ENCODE peak calls at places on chromosomes 11 and 22, in eight cellular contexts. P is activated T-cell treated with anti-CD3 and anti-CD28 coated beads for 1 hour; R is hypothalamus; L is stimulated activated CD4-positive, alpha-beta T cell treated with anti-CD3 and anti-CD28 coated beads, Interleukin-15, amount 100 ng/mL, for 24 hours; E is T-cell; A is Daoy; G is foreskin fibroblast; I is activated CD8-positive, alpha-beta memory T cell treated with anti-CD3 and anti-CD28 coated beads for 48 hours. K is an unnamed sample.

GRCh38 chr22:21685164-21685513 is 19.3 kb downstream of the PPIL2 start:
- DNase-seq in I (no peak), P (no peak), G (no peak), E (no peak), A (no peak), L (no peak), R (no peak), K (no peak)

GRCh38 chr22:28795071-28795693 is 5.2 kb downstream of the XBP1 start:
- DNase-seq in P (no peak), G (no peak), I (no peak), L (no peak), A (no peak), E (no peak), R (no peak), K (no peak)

GRCh38 chr11:10592331-10592730 is 23.9 kb upstream of the LYVE1 start:
- DNase-seq in G (peak; percentile 88), P (no peak), A (peak; percentile 59), L (no peak), R (no peak), I (no peak), E (no peak), K (no peak)

GRCh38 chr11:65260756-65261590 is 789 bp upstream of the POLA2 start:
- DNase-seq in E (no peak), L (no peak), I (no peak), G (no peak), P (no peak), A (no peak), R (no peak), K (no peak)

GRCh38 chr11:62186195-62186594 is 3.8 kb upstream of the SCGB1D1 start:
- DNase-seq in A (no peak), G (no peak), R (no peak), L (no peak), I (no peak), E (no peak), P (no peak), K (no peak)

GRCh38 chr11:69429716-69430491 is 51.6 kb upstream of the LINC01488 start:
- DNase-seq in A (no peak), E (no peak), P (no peak), I (no peak), R (no peak), L (no peak), G (no peak), K (no peak)

GRCh38 chr11:100823360-100823759 is 136.3 kb downstream of the ARHGAP42 start:
- DNase-seq in I (no peak), P (no peak), A (no peak), L (no peak), G (peak; percentile 70), E (no peak), R (no peak), K (no peak)

GRCh38 chr11:972812-973211 is 47.1 kb downstream of the AP2A2 start:
- DNase-seq in I (no peak), P (no peak), R (no peak), G (no peak), E (no peak), A (no peak), L (no peak), K (no peak)

GRCh38 chr22:45129703-45130524 is 33.8 kb upstream of the NUP50 start:
- DNase-seq in E (no peak), I (peak; percentile 7), R (no peak), G (no peak), L (peak; percentile 52), P (no peak), A (no peak), K (no peak)

GRCh38 chr11:110422306-110422924 is 7.3 kb upstream of the FDX1 start:
- DNase-seq in L (no peak), I (no peak), P (no peak), R (no peak), E (no peak), G (no peak), A (no peak), K (no peak)

GRCh38 chr22:16781074-16781763 is 44.0 kb downstream of the XKR3 start:
- DNase-seq in A (no peak), P (no peak), L (no peak), R (no peak), E (no peak), G (no peak), I (no peak), K (no peak)

GRCh38 chr22:23831261-23831660 is 7.5 kb downstream of the DERL3 start:
- DNase-seq in L (no peak), I (no peak), R (no peak), E (no peak), A (no peak), P (no peak), G (no peak), K (no peak)

GRCh38 chr11:100068116-100068515 is 619.0 kb upstream of the ARHGAP42 start:
- DNase-seq in A (no peak), I (no peak), E (no peak), G (no peak), P (no peak), R (no peak), L (no peak), K (no peak)

GRCh38 chr22:21937041-21937820 is 15.4 kb downstream of the PPM1F start:
- DNase-seq in E (no peak), A (no peak), L (no peak), P (no peak), R (peak; percentile 61), G (peak; percentile 52), I (no peak), K (no peak)

GRCh38 chr11:15893080-15893492 is 463.3 kb downstream of the SOX6 start:
- DNase-seq in L (no peak), G (no peak), A (peak; percentile 19), P (no peak), R (no peak), E (no peak), I (no peak), K (no peak)

K was measured in progenitor cell of endocrine pancreas.